ENCODE peak calls at places on chromosome 13, in five cellular contexts. B, Z, N, Y and W are unnamed samples. For H3K36me3, the result is how much of the 10 kb centered on the place peaks cover.

GRCh38 chr13:114004416-114005205 is 30.7 kb upstream of the C13orf46 start:
- DNase-seq in B (no peak), Z (no peak), N (no peak), Y (peak), W (no peak)

GRCh38 chr13:37383856-37384255 is 214.7 kb downstream of the POSTN start:
- DNase-seq in B (no peak), Z (no peak), N (no peak), Y (no peak), W (no peak)

GRCh38 chr13:39942177-39942900 is 286.9 kb downstream of the COG6 start:
- DNase-seq in B (no peak), Z (no peak), N (peak), Y (no peak), W (no peak)

GRCh38 chr13:26050568-26051230 is 1.1 kb downstream of the SHISA2 start:
- DNase-seq in B (no peak), Z (no peak), N (peak), Y (no peak), W (no peak)

GRCh38 chr13:76965759-76966421 is 17.6 kb downstream of the ACOD1 start:
- DNase-seq in B (peak), Z (no peak), N (no peak), Y (peak), W (no peak)

GRCh38 chr13:52454459-52454824 is 836 bp upstream of the CKAP2 start:
- DNase-seq in B (peak), Z (no peak), N (peak), Y (no peak), W (no peak)

GRCh38 chr13:94210826-94211225 is 268.7 kb downstream of the DCT start:
- DNase-seq in B (no peak), Z (no peak), N (no peak), Y (no peak), W (no peak)

GRCh38 chr13:96817336-96817941 is 176.8 kb downstream of the OXGR1 start:
- DNase-seq in B (no peak), Z (peak), N (no peak), Y (no peak), W (no peak)

GRCh38 chr13:65414187-65414586 is 1815.9 kb downstream of the PCDH9 start:
- DNase-seq in B (no peak), Z (no peak), N (no peak), Y (no peak), W (no peak)

GRCh38 chr13:39566216-39566869 is 36.6 kb downstream of the LHFPL6 start:
- DNase-seq in B (no peak), Z (no peak), N (no peak), Y (no peak), W (no peak)

GRCh38 chr13:99867535-99868271 is 103.9 kb downstream of the ZIC5 start:
- DNase-seq in B (no peak), Z (no peak), N (peak), Y (no peak), W (peak)

GRCh38 chr13:99741979-99742378 is 229.6 kb downstream of the ZIC5 start:
- DNase-seq in B (peak), Z (no peak), N (no peak), Y (no peak), W (no peak)

GRCh38 chr13:77384999-77385398 is 58.1 kb upstream of the MYCBP2 start:
- DNase-seq in B (no peak), Z (no peak), N (no peak), Y (no peak), W (no peak)

GRCh38 chr13:44035400-44035799 is 155.7 kb downstream of the LACC1 start:
- DNase-seq in B (no peak), Z (no peak), N (no peak), Y (no peak), W (no peak)

GRCh38 chr13:113491418-113491883 is 940 bp upstream of the DCUN1D2 start:
- DNase-seq in B (peak), Z (no peak), N (peak), Y (no peak), W (no peak)

GRCh38 chr13:112959206-112959605 is 9.8 kb upstream of the MCF2L start:
- DNase-seq in B (no peak), Z (no peak), N (peak), Y (no peak), W (no peak)

GRCh38 chr13:100347941-100348340 is 240.6 kb downstream of the GGACT start:
- DNase-seq in B (no peak), Z (no peak), N (no peak), Y (no peak), W (no peak)

GRCh38 chr13:98443329-98443728 is 133.6 kb downstream of the STK24 start:
- DNase-seq in B (no peak), Z (no peak), N (no peak), Y (no peak), W (no peak)

GRCh38 chr13:28678809-28679208 is 19.9 kb downstream of the POMP start:
- DNase-seq in B (no peak), Z (no peak), N (no peak), Y (no peak), W (no peak)

GRCh38 chr13:94901070-94901469 is 188.7 kb upstream of the SOX21 start:
- DNase-seq in B (no peak), Z (no peak), N (no peak), Y (no peak), W (no peak)

GRCh38 chr13:113856716-113857065 is 7.2 kb downstream of the GAS6 start:
- DNase-seq in B (peak), Z (no peak), N (peak), Y (no peak), W (no peak)

GRCh38 chr13:36915106-36915505 is 4.9 kb downstream of the SMAD9 start:
- DNase-seq in B (no peak), Z (no peak), N (no peak), Y (no peak), W (no peak)

GRCh38 chr13:104779311-104779710 is 1713.1 kb upstream of the SLC10A2 start:
- DNase-seq in B (no peak), Z (no peak), N (peak), Y (no peak), W (no peak)

GRCh38 chr13:97310809-97311436 is 88.8 kb downstream of the MBNL2 start:
- DNase-seq in B (no peak), Z (no peak), N (no peak), Y (no peak), W (no peak)

GRCh38 chr13:48414501-48414900 is 1.6 kb upstream of the LPAR6 start:
- DNase-seq in B (no peak), Z (no peak), N (no peak), Y (no peak), W (no peak)

GRCh38 chr13:82294226-82294625 is 1588.0 kb downstream of the SLITRK1 start:
- DNase-seq in B (no peak), Z (no peak), N (peak), Y (no peak), W (no peak)

GRCh38 chr13:45492538-45492937 is 27.8 kb downstream of the COG3 start:
- DNase-seq in B (no peak), Z (no peak), N (no peak), Y (no peak), W (peak)
- H3K36me3 ChIP-seq in B (under half), Z (under half), N (half or more), Y (half or more), W (half or more)

DNA sequence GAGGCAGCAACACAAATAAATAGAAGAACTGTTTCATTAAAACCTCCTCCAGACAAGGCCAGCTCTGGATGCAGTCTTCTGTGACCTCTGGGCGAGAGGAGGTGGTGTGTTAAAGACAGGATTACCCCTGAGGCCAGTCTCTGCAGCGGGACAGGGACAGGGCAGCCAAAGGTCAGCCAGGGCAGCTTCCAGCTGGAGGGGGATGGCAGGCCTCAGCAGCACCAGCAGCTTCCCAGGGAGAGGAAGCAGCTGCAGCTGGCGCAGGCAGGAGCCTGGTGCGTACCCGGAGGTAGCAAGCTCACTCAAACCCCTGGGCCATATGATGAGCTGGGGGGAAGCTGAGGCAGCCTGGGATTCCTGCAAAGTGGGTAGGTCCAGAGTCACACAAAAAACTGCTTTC is 238.1 kb upstream of the MAB21L1 start:
- DNase-seq in B (no peak), Z (no peak), N (peak), Y (no peak), W (no peak)
- H3K27ac ChIP-seq in B (no peak), Z (no peak), N (peak), Y (no peak), W (peak)

GRCh38 chr13:78618411-78618810 is 15.1 kb upstream of the POU4F1 start:
- DNase-seq in B (no peak), Z (no peak), N (no peak), Y (no peak), W (no peak)
- H3K36me3 ChIP-seq in B (under half), Z (under half), N (under half), Y (under half), W (under half)

DNA sequence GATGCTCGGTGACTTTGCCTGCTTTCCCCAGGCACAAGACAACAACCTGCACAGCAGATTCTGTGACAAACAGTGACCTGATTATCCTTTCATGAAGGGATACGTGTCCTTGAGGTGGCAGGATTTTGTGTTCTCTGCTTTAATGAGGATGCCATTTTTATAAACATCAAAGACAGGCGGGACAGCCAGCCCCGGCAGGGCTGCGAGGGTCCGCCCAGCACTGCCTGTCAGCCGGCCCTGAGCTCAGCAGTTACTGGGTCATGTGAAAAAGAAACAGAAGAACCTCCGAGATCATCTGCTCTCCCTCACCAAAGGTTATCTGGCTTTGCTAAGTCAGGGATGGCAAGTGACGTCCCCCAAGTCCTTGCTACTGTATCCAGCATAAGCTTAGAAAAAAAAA is 666.4 kb upstream of the ARGLU1 start:
- DNase-seq in B (no peak), Z (no peak), N (no peak), Y (no peak), W (no peak)
- H3K27ac ChIP-seq in B (no peak), Z (no peak), N (no peak), Y (no peak), W (no peak)

GRCh38 chr13:33838567-33839131 is 20.7 kb downstream of the RFC3 start:
- DNase-seq in B (no peak), Z (no peak), N (no peak), Y (no peak), W (no peak)
- H3K36me3 ChIP-seq in B (under half), Z (under half), N (half or more), Y (under half), W (under half)

GRCh38 chr13:108005231-108005630 is 210.1 kb downstream of the LIG4 start:
- DNase-seq in B (no peak), Z (no peak), N (no peak), Y (no peak), W (no peak)
- H3K27ac ChIP-seq in B (no peak), Z (no peak), N (no peak), Y (no peak), W (no peak)

DNA sequence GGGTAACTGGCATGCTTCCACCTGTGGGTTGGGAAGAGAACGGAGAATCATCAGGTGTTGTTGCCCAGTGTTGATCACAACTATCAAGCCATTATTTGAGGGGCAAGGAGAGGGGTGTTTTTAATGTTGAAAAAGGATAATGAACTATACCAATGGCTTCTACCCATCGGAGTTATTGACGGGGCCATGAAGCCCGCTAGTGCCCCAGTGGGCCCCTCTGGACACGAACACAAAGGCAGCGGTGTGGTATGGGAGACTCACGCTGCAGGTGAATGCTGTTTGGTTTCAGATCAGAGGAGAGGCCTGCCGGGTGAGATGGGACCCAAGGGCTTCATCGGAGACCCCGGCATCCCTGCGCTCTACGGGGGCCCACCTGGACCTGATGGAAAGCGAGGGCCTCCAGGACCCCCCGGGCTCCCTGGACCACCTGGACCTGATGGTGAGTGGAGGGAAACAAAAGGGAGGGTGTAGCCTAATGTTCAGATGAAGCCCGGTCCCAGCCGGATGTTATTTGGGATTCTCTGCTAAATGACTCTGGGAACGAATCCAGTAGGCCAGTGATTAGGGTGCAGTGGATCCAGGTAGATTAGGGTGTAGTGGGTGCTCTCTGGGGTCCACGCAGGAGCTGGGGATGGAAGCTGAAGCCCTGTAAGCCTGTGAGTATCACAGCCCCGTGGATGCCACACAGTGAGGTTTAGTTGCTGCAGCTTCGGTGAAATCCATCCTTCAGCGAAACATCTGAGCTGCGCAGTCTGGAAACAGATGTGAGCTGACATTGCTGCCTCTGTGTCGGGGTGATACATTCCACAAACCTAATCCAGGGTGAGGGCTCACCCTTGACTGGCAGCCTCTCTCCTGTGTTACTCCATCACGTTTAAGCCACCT is 111.3 kb downstream of the RAB20 start:
- DNase-seq in B (no peak), Z (no peak), N (no peak), Y (no peak), W (no peak)
- H3K36me3 ChIP-seq in B (under half), Z (under half), N (half or more), Y (under half), W (half or more)

DNA sequence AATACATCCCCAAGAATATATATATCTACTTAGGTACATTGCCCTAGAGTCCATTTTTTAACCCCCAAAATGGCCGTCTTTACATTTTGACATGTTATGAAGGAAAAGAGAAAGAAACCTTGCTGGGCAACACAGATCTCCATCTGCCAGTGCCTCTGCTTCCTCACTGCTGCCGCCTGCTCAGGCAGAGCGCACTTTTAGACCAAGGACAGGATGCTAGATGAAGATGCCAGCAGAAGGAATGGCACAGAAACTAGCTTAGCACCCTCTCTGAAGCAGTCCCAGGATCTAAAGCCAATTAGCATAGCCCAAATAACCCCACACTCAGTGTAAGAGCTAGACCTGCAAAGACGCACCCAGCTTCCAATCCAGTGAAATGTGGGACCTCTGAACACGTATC is 111.9 kb downstream of the RXFP2 start:
- DNase-seq in B (no peak), Z (no peak), N (no peak), Y (no peak), W (no peak)
- H3K27ac ChIP-seq in B (no peak), Z (no peak), N (no peak), Y (no peak), W (no peak)